ENCODE peak calls at places on chromosomes 11 and 22, in five cellular contexts. L is GM23338, A is GM23248, B is PC-3, T is SK-N-SH. U is an unnamed sample. For H3F3A, the result is how much of the 10 kb centered on the place peaks cover.

GRCh38 chr11:1051356-1052132 is 15.0 kb upstream of the MUC6 start:
- DNase-seq in T (peak), L (no peak), B (no peak), A (no peak), U (no peak)

GRCh38 chr22:36860821-36861659 is at the start of gene NCF4:
- DNase-seq in A (no peak), L (no peak), B (no peak), T (no peak), U (no peak)

GRCh38 chr11:131108780-131109179 is 192.5 kb upstream of the SNX19 start:
- DNase-seq in B (peak), A (peak), T (no peak), L (no peak), U (no peak)

GRCh38 chr22:19943665-19944026 is 2.0 kb upstream of the TXNRD2 start:
- DNase-seq in T (peak), L (peak), B (no peak), A (peak), U (no peak)

GRCh38 chr11:116052603-116053537 is 548.7 kb upstream of the CADM1 start:
- DNase-seq in B (no peak), T (no peak), A (no peak), L (peak), U (peak)

GRCh38 chr11:67507242-67507890 is 596 bp downstream of the CDK2AP2 start:
- DNase-seq in T (no peak), L (peak), A (peak), B (peak), U (peak)

GRCh38 chr11:43212279-43212678 is 99.5 kb upstream of the API5 start:
- DNase-seq in T (no peak), A (no peak), B (no peak), L (peak), U (peak)

GRCh38 chr11:9001736-9002135 is 2.1 kb downstream of the NRIP3 start:
- DNase-seq in T (no peak), A (peak), L (no peak), B (peak), U (no peak)

GRCh38 chr22:37951305-37951704 is 2.1 kb downstream of the C22orf23 start:
- DNase-seq in L (peak), A (peak), T (no peak), B (no peak), U (peak)

GRCh38 chr11:65355776-65356393 is 1.3 kb downstream of the TIGD3 start:
- DNase-seq in B (no peak), T (no peak), A (peak), L (peak), U (peak)

GRCh38 chr11:70746351-70746750 is 348.0 kb downstream of the CTTN start:
- DNase-seq in T (no peak), A (no peak), B (no peak), L (no peak), U (no peak)

GRCh38 chr11:102874842-102875241 is at the start of gene MMP12:
- DNase-seq in B (no peak), L (no peak), T (no peak), A (peak), U (no peak)

GRCh38 chr22:36379593-36380361 is 8.0 kb downstream of the MYH9 start:
- DNase-seq in T (no peak), L (no peak), B (peak), A (peak), U (no peak)

GRCh38 chr11:97502201-97502600 is 1112.4 kb downstream of the JRKL start:
- DNase-seq in B (peak), L (no peak), T (no peak), A (no peak), U (no peak)

GRCh38 chr11:11916981-11917399 is 75.2 kb downstream of the USP47 start:
- DNase-seq in A (peak), B (peak), T (no peak), L (peak), U (peak)

GRCh38 chr11:95505927-95506426 is 275.0 kb upstream of the SESN3 start:
- DNase-seq in T (no peak), A (peak), B (no peak), L (no peak), U (no peak)

GRCh38 chr11:67266424-67267187 is at the start of gene GRK2:
- DNase-seq in L (peak), T (peak), A (peak), B (peak), U (peak)

GRCh38 chr11:17822021-17822781 is 87.6 kb downstream of the KCNC1 start:
- DNase-seq in L (peak), A (peak), T (no peak), B (no peak), U (no peak)

GRCh38 chr11:69841859-69842698 is 22.9 kb upstream of the FGF3 start:
- DNase-seq in L (peak), A (peak), T (no peak), B (peak), U (peak)

GRCh38 chr11:59191095-59191494 is 19.2 kb downstream of the DTX4 start:
- DNase-seq in L (no peak), B (no peak), A (no peak), T (no peak), U (no peak)

GRCh38 chr22:49492756-49493251 is 334.9 kb downstream of the BRD1 start:
- DNase-seq in A (no peak), T (peak), L (no peak), B (no peak), U (no peak)

GRCh38 chr11:70539360-70540095 is 141.2 kb downstream of the CTTN start:
- DNase-seq in L (no peak), T (peak), B (no peak), A (no peak), U (no peak)

GRCh38 chr11:2825886-2826678 is 59.5 kb downstream of the CDKN1C start:
- DNase-seq in B (peak), T (peak), L (no peak), A (peak), U (peak)

GRCh38 chr11:39817248-39817647 is 1642.2 kb downstream of the LRRC4C start:
- DNase-seq in B (no peak), T (no peak), A (no peak), L (no peak), U (no peak)

GRCh38 chr11:47394050-47394321 is 14.4 kb upstream of the SLC39A13 start:
- DNase-seq in B (no peak), T (no peak), L (no peak), A (no peak), U (no peak)

GRCh38 chr11:116891746-116892145 is 54.3 kb upstream of the APOA1 start:
- DNase-seq in L (no peak), B (no peak), T (no peak), A (no peak), U (no peak)

GRCh38 chr11:115920841-115921480 is 416.7 kb upstream of the CADM1 start:
- DNase-seq in A (no peak), B (no peak), L (no peak), T (no peak), U (peak)

GRCh38 chr11:91981995-91982394 is 242.6 kb upstream of the FAT3 start:
- DNase-seq in A (peak), T (no peak), L (no peak), B (peak), U (no peak)

GRCh38 chr22:38710352-38710751 is 4.6 kb downstream of the GTPBP1 start:
- DNase-seq in T (no peak), A (no peak), L (no peak), B (no peak), U (no peak)

GRCh38 chr11:35112056-35112845 is 26.7 kb upstream of the CD44 start:
- DNase-seq in T (no peak), B (peak), L (no peak), A (peak), U (no peak)

GRCh38 chr11:104866815-104867214 is 31.4 kb downstream of the CASP12 start:
- DNase-seq in A (no peak), T (no peak), L (no peak), B (no peak), U (no peak)
- H3F3A ChIP-seq in A (under half), T (under half), L (under half), B (under half), U (under half)

GRCh38 chr11:36596880-36597279 is 1.2 kb downstream of the RAG2 start:
- DNase-seq in B (no peak), A (no peak), L (no peak), T (no peak), U (no peak)

GRCh38 chr11:36594316-36594989 is at the start of gene IFTAP:
- DNase-seq in L (peak), A (peak), T (peak), B (peak), U (peak)

GRCh38 chr11:36586543-36586942 is 7.8 kb upstream of the IFTAP start:
- DNase-seq in T (no peak), A (no peak), B (no peak), L (no peak), U (no peak)

GRCh38 chr11:36591433-36591832 is 2.9 kb upstream of the IFTAP start:
- DNase-seq in B (no peak), L (no peak), A (no peak), T (no peak), U (no peak)
- TF ChIP-seq EZH2phosphoT487 in B (no peak), L (no peak), A (no peak), T (no peak), U (no peak)

GRCh38 chr11:110196884-110197420 is 99.5 kb downstream of the RDX start:
- DNase-seq in L (no peak), T (no peak), B (no peak), A (no peak), U (no peak)

GRCh38 chr11:110200241-110200640 is 96.2 kb downstream of the RDX start:
- DNase-seq in B (peak), L (peak), T (no peak), A (peak), U (no peak)

GRCh38 chr11:110196241-110196754 is 100.1 kb downstream of the RDX start:
- DNase-seq in L (no peak), A (peak), T (no peak), B (peak), U (no peak)

GRCh38 chr11:110199184-110199981 is 97.0 kb downstream of the RDX start:
- DNase-seq in L (no peak), B (peak), T (no peak), A (peak), U (peak)

DNA sequence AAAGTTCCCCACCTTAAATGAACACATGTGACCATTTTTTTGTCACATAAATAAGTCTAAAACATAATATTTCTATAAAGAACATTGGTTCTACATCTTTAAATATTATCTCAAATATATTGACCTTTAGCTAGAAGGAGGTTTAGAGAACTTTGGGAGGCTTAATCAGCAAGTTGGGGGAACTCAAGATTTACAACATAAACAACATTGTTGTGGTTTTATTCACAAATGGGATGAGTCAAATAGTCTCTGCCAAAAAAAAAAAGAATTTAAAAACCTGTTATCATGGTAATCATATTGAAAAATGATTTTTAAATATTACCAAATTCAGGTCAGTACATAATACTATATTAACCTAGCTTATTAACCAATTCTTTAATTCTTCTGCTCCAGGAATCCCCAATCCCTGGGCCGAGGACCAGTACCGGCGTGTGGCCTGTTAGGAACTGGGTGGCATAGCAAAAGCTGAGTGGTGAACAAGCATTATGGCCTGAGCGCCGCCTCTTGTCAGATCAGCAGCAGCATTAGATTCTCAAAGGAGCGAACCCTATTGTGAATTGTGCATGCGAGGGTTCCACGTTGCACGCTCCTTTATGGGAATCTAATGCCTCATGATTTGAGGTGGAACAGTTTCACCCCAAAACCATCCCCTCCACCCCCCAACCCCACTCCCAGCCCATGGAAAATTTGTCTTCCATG is 98.2 kb downstream of the RDX start:
- DNase-seq in T (no peak), L (no peak), A (peak), B (peak), U (no peak)
- H3F3A ChIP-seq in T (under half), L (under half), A (under half), B (under half), U (under half)

GRCh38 chr11:44709966-44710365 is 16.8 kb upstream of the TSPAN18 start:
- DNase-seq in A (peak), T (no peak), B (peak), L (no peak), U (no peak)
- TF ChIP-seq EZH2phosphoT487 in A (no peak), T (no peak), B (no peak), L (no peak), U (no peak)

GRCh38 chr22:46752286-46752685 is 10.2 kb upstream of the TBC1D22A start:
- DNase-seq in A (no peak), L (no peak), T (no peak), B (no peak), U (no peak)

GRCh38 chr22:46753360-46753759 is 9.1 kb upstream of the TBC1D22A start:
- DNase-seq in A (no peak), B (no peak), L (no peak), T (no peak), U (no peak)

GRCh38 chr22:46754110-46754799 is 8.2 kb upstream of the TBC1D22A start:
- DNase-seq in T (peak), A (peak), L (no peak), B (peak), U (no peak)

GRCh38 chr22:46753761-46754109 is 8.7 kb upstream of the TBC1D22A start:
- DNase-seq in B (no peak), T (no peak), A (no peak), L (no peak), U (no peak)

DNA sequence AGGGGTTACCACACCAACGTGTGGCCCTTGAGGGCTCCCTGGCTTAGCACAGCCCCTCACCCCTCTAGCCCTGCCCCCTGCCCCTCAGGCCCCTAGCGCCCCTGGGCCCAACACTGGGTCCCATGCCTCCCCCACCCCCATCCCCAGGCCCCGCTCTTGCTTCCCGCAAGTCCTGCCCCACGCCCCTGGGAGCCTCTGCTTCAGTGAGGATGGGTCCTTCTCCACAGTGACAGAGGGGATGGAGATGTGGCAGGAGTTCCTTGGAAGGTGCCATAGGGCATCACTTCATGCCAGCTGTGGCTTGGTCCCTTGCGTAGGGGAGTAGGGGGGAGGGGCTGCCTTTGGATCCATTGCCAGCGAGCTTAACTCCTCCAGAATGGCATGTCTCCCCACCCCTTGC is 9.5 kb upstream of the TBC1D22A start:
- DNase-seq in B (no peak), A (no peak), T (no peak), L (no peak), U (no peak)
- H3F3A ChIP-seq in B (under half), A (under half), T (under half), L (under half), U (under half)

U was measured in neural progenitor cell.